ENCODE peak calls at places on chromosomes 11 and 22, in five cellular contexts. A is PC-3, L is sigmoid colon, X is A673, O is ascending aorta. R is an unnamed sample.
A peak's percentile ranks its signal among the peaks of the same experiment; 100 is the strongest.

GRCh38 chr22:22168190-22168940 is 76.2 kb upstream of the VPREB1 start:
- DNase-seq in O (no peak), L (no peak), A (peak; percentile 9), X (peak; percentile 79), R (peak; percentile 45)

GRCh38 chr11:91104237-91104636 is 881.4 kb upstream of the CHORDC1 start:
- DNase-seq in L (no peak), A (peak; percentile 89), O (no peak), X (peak; percentile 51), R (no peak)

GRCh38 chr11:111719379-111719778 is 46.8 kb downstream of the PPP2R1B start:
- DNase-seq in O (no peak), L (no peak), A (peak; percentile 37), X (no peak), R (no peak)

GRCh38 chr11:75536786-75537629 is 11.3 kb upstream of the GDPD5 start:
- DNase-seq in A (peak; percentile 98), X (no peak), O (no peak), L (no peak), R (no peak)

GRCh38 chr11:10623797-10624761 is 55.6 kb upstream of the LYVE1 start:
- DNase-seq in O (no peak), L (peak; percentile 76), A (peak; percentile 47), X (peak; percentile 53), R (peak; percentile 45)

GRCh38 chr22:45503816-45504702 is 1.4 kb downstream of the FBLN1 start:
- DNase-seq in A (no peak), X (peak; percentile 71), L (no peak), O (no peak), R (no peak)

GRCh38 chr22:30575011-30575671 is 676 bp upstream of the GAL3ST1 start:
- DNase-seq in L (no peak), O (peak; percentile 19), A (no peak), X (no peak), R (peak; percentile 75)

GRCh38 chr11:91459840-91460239 is 764.8 kb upstream of the FAT3 start:
- DNase-seq in A (peak; percentile 57), O (no peak), X (no peak), L (no peak), R (no peak)

GRCh38 chr11:83051760-83052671 is 19.7 kb downstream of the RAB30 start:
- DNase-seq in X (no peak), L (peak; percentile 84), A (peak; percentile 97), O (no peak), R (peak; percentile 60)

GRCh38 chr22:30470655-30471054 is 1.2 kb downstream of the SEC14L3 start:
- DNase-seq in X (no peak), A (no peak), O (no peak), L (no peak), R (no peak)

GRCh38 chr11:1553808-1554594 is 18.1 kb downstream of the DUSP8 start:
- DNase-seq in O (no peak), X (no peak), A (peak; percentile 73), L (no peak), R (no peak)

GRCh38 chr11:16356057-16356750 is at the start of gene SOX6:
- DNase-seq in X (peak; percentile 39), O (no peak), L (no peak), A (no peak), R (no peak)

DNA sequence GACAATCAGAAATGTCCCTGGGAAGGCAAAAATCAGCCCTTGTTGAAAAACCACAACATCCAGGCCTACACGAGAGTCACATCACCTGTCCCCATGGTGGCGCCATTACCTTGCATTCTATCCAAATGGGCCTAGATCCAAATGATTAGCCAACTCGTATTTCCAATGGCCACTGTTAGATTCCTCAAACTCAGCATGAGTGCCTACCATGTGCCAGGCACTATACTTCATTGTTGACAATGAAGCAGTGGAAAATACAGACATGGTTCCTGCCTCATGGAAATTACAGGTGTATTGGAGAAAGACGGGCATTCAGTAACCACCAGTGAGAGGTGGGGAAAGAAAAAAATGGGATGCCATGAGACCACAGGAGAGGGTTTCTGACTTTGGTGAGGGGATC is 29.8 kb upstream of the CREB3L1 start:
- DNase-seq in A (peak; percentile 77), L (no peak), O (no peak), X (peak; percentile 80), R (peak; percentile 34)
- TF ChIP-seq CTCF in A (peak; percentile 75), L (no peak), O (no peak), X (peak; percentile 82), R (peak; percentile 49)

GRCh38 chr22:33518405-33518804 is 401.9 kb downstream of the LARGE1 start:
- DNase-seq in X (no peak), A (no peak), L (no peak), O (no peak), R (no peak)

GRCh38 chr22:33520904-33521780 is 399.1 kb downstream of the LARGE1 start:
- DNase-seq in O (no peak), L (no peak), A (no peak), X (no peak), R (no peak)

GRCh38 chr22:33519974-33520903 is 400.0 kb downstream of the LARGE1 start:
- DNase-seq in A (no peak), X (no peak), L (no peak), O (no peak), R (no peak)

GRCh38 chr22:33521879-33522665 is 398.2 kb downstream of the LARGE1 start:
- DNase-seq in A (no peak), O (no peak), X (no peak), L (no peak), R (no peak)

DNA sequence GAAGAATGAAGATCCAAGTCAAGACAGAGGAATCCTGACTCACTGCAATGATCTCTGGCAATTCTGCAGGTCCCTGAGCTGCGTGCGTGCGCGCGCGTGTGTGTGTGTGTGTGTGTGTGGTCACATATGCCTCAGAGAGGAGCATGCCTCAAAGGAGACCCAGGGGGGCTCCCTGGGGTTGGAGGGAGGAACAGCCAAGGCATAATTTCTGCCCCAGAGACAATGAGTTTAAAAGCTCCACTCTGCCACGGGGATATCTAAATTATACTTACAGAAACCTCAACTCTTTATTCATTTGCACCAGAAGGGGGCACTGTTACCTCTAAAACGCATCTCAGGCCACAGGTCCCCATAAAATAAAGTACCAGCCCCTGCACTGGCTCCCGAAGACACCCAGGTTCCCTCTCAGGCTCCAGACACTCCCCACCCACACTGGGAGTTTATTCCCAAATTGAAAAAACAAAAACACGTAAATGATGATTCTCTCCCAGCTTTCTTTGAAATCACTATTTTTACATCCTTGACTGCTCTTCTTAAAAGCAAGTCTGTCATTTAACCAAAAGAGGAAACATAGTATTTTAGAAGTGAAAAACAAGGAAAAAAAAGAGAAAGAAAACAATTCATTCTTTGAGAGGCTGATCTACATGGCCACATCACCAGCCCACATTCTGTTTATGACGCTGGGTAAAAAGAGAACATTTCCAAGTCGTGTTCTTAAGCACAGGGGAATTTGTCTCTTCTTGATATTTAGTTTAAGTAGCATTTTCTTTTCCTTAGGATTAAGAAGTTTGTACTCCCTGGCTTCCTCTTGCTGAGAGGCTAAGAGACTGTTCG is 400.9 kb downstream of the LARGE1 start:
- DNase-seq in O (no peak), X (peak; percentile 19), L (no peak), A (peak; percentile 4), R (no peak)
- H3K4me1 ChIP-seq in O (no peaks in the 10 kb centered on the region), X (no peaks in the 10 kb centered on the region), L (no peaks in the 10 kb centered on the region), A (no peaks in the 10 kb centered on the region), R (no peaks in the 10 kb centered on the region)

GRCh38 chr11:46725338-46726205 is 6.6 kb downstream of the F2 start:
- DNase-seq in A (no peak), X (no peak), L (no peak), O (no peak), R (no peak)
- TF ChIP-seq CTCF in A (no peak), X (no peak), L (no peak), O (no peak), R (no peak)

GRCh38 chr11:125270711-125271110 is 106.2 kb downstream of the PKNOX2 start:
- DNase-seq in O (no peak), A (no peak), X (no peak), L (no peak), R (no peak)

GRCh38 chr11:125264091-125265022 is 99.8 kb downstream of the PKNOX2 start:
- DNase-seq in A (no peak), O (no peak), X (no peak), L (no peak), R (no peak)

GRCh38 chr11:125270106-125270505 is 105.6 kb downstream of the PKNOX2 start:
- DNase-seq in O (no peak), X (no peak), L (no peak), A (no peak), R (no peak)

GRCh38 chr11:125268611-125269010 is 104.1 kb downstream of the PKNOX2 start:
- DNase-seq in X (no peak), L (no peak), O (no peak), A (no peak), R (no peak)

GRCh38 chr11:125267548-125267947 is 103.0 kb downstream of the PKNOX2 start:
- DNase-seq in A (no peak), L (no peak), O (no peak), X (no peak), R (no peak)
- H3K4me1 ChIP-seq in A (no peaks in the 10 kb centered on the region), L (no peaks in the 10 kb centered on the region), O (peaks cover 12% of the 10 kb centered on the region), X (peaks cover 13% of the 10 kb centered on the region), R (no peaks in the 10 kb centered on the region)

R was measured in BE2C.